ENCODE peak calls at places on chromosomes 5 and 9, in seven cellular contexts. A is Ammon's horn, B is occipital lobe, E is KBM-7, L is NCI-H1092, G is COR-L47, M is A172. T is an unnamed sample.

GRCh38 chr9:132472599-132472998 is 62.6 kb downstream of the CFAP77 start:
- DNase-seq in B (no peak), G (peak; percentile 51), L (no peak), A (no peak), M (no peak), E (no peak), T (no peak)

GRCh38 chr9:85067792-85068191 is 398.3 kb downstream of the NTRK2 start:
- DNase-seq in A (no peak), L (no peak), B (no peak), M (no peak), E (no peak), G (no peak), T (no peak)

GRCh38 chr5:127353761-127354160 is 63.2 kb downstream of the MEGF10 start:
- DNase-seq in A (no peak), M (no peak), G (no peak), B (no peak), E (peak; percentile 34), L (no peak), T (no peak)

GRCh38 chr9:137892424-137893191 is 15.0 kb downstream of the CACNA1B start:
- DNase-seq in L (no peak), B (peak; percentile 61), E (no peak), A (no peak), M (no peak), G (no peak), T (no peak)

GRCh38 chr5:94694671-94695070 is 76.2 kb downstream of the SLF1 start:
- DNase-seq in A (no peak), L (no peak), B (no peak), E (no peak), M (no peak), G (no peak), T (no peak)

GRCh38 chr5:10366310-10367297 is 13.1 kb downstream of the MARCHF6 start:
- DNase-seq in E (no peak), A (no peak), M (peak; percentile 67), L (no peak), G (no peak), B (no peak), T (no peak)

GRCh38 chr5:21024966-21025365 is 1037.0 kb upstream of the CDH18 start:
- DNase-seq in A (no peak), B (no peak), L (no peak), G (no peak), E (no peak), M (no peak), T (no peak)

GRCh38 chr9:114300846-114301797 is 21.8 kb upstream of the ORM1 start:
- DNase-seq in B (no peak), L (no peak), E (no peak), M (no peak), G (no peak), A (no peak), T (no peak)

GRCh38 chr9:101536351-101536750 is 2.7 kb downstream of the RNF20 start:
- DNase-seq in G (no peak), A (no peak), B (no peak), L (no peak), M (no peak), E (no peak), T (no peak)

GRCh38 chr5:59328801-59329296 is 564.7 kb downstream of the PDE4D start:
- DNase-seq in L (peak; percentile 75), G (peak; percentile 51), A (peak; percentile 51), M (peak; percentile 52), E (no peak), B (peak; percentile 10), T (no peak)

GRCh38 chr5:151745071-151745705 is 13.2 kb downstream of the ATOX1 start:
- DNase-seq in M (peak; percentile 99), E (no peak), L (no peak), G (no peak), A (peak; percentile 93), B (peak; percentile 74), T (no peak)

GRCh38 chr9:30713279-30713678 is 1671.2 kb upstream of the ACO1 start:
- DNase-seq in L (no peak), A (peak; percentile 22), G (no peak), E (no peak), M (no peak), B (no peak), T (no peak)

GRCh38 chr5:132227485-132228240 is at the start of gene P4HA2:
- DNase-seq in G (peak; percentile 79), M (peak; percentile 59), A (peak; percentile 80), E (peak; percentile 66), L (peak; percentile 23), B (peak; percentile 62), T (peak; percentile 30)

GRCh38 chr9:33076031-33076359 is 479 bp downstream of the SMU1 start:
- DNase-seq in A (no peak), E (no peak), L (no peak), M (no peak), G (no peak), B (no peak), T (no peak)

GRCh38 chr9:88831783-88832407 is 159.4 kb upstream of the S1PR3 start:
- DNase-seq in A (no peak), L (no peak), M (no peak), G (no peak), B (no peak), E (peak; percentile 18), T (no peak)

GRCh38 chr9:137534256-137535119 is 15.7 kb downstream of the PNPLA7 start:
- DNase-seq in M (peak; percentile 67), G (peak; percentile 37), B (no peak), A (no peak), E (peak; percentile 85), L (peak; percentile 74), T (no peak)

GRCh38 chr5:174327896-174328295 is 282.4 kb downstream of the NSG2 start:
- DNase-seq in M (no peak), L (no peak), A (no peak), E (no peak), G (no peak), B (no peak), T (no peak)

GRCh38 chr9:117545846-117546245 is 131.0 kb upstream of the ASTN2 start:
- DNase-seq in E (no peak), L (no peak), A (no peak), B (no peak), G (peak; percentile 42), M (no peak), T (no peak)

GRCh38 chr5:173123416-173123815 is 20.9 kb upstream of the BNIP1 start:
- DNase-seq in M (no peak), L (no peak), A (no peak), B (no peak), G (no peak), E (no peak), T (no peak)

GRCh38 chr5:151612689-151613427 is 21.7 kb upstream of the FAT2 start:
- DNase-seq in E (no peak), A (no peak), B (no peak), G (no peak), M (peak; percentile 62), L (no peak), T (no peak)

GRCh38 chr9:96117398-96118060 is 184.4 kb downstream of the HSD17B3 start:
- DNase-seq in M (no peak), L (no peak), B (no peak), E (no peak), G (no peak), A (no peak), T (no peak)

GRCh38 chr9:21317956-21318923 is 13.1 kb upstream of the IFNA5 start:
- DNase-seq in E (peak; percentile 69), B (peak; percentile 19), L (peak; percentile 28), A (peak; percentile 72), M (peak; percentile 23), G (peak; percentile 23), T (no peak)

GRCh38 chr9:134225186-134225585 is 60.8 kb upstream of the RNU6ATAC start:
- DNase-seq in M (no peak), L (no peak), B (no peak), E (no peak), G (no peak), A (no peak), T (no peak)

GRCh38 chr5:94941113-94941765 is 322.8 kb downstream of the SLF1 start:
- DNase-seq in E (no peak), M (no peak), L (no peak), G (no peak), A (no peak), B (no peak), T (no peak)

GRCh38 chr9:125631391-125632085 is 75.5 kb downstream of the MAPKAP1 start:
- DNase-seq in E (peak; percentile 57), L (peak; percentile 21), G (peak; percentile 17), A (peak; percentile 38), M (peak; percentile 69), B (no peak), T (no peak)

GRCh38 chr5:6261668-6262067 is 116.7 kb downstream of the MED10 start:
- DNase-seq in G (no peak), E (no peak), A (no peak), M (no peak), B (no peak), L (no peak), T (no peak)

GRCh38 chr9:121445986-121446385 is 53.7 kb downstream of the GGTA1 start:
- DNase-seq in M (no peak), B (no peak), G (no peak), E (peak; percentile 28), L (no peak), A (no peak), T (no peak)

GRCh38 chr9:114159562-114160145 is 4.3 kb downstream of the COL27A1 start:
- DNase-seq in M (no peak), E (no peak), G (no peak), A (no peak), B (no peak), L (no peak), T (no peak)

GRCh38 chr5:107893642-107894041 is 222.9 kb upstream of the EFNA5 start:
- DNase-seq in G (no peak), E (peak; percentile 27), A (peak; percentile 19), L (no peak), B (no peak), M (peak; percentile 67), T (no peak)

GRCh38 chr9:133659566-133659965 is 23.4 kb downstream of the DBH start:
- DNase-seq in L (no peak), M (no peak), G (no peak), A (no peak), E (no peak), B (no peak), T (no peak)

GRCh38 chr5:149455889-149456409 is 76.9 kb upstream of the IL17B start:
- DNase-seq in E (no peak), G (no peak), A (no peak), M (peak; percentile 86), L (no peak), B (no peak), T (no peak)

GRCh38 chr9:15786616-15787015 is 233.8 kb downstream of the CCDC171 start:
- DNase-seq in B (no peak), G (no peak), M (no peak), E (no peak), A (no peak), L (no peak), T (no peak)

GRCh38 chr5:52760695-52761366 is 26.9 kb upstream of the ITGA1 start:
- DNase-seq in M (no peak), G (no peak), E (no peak), L (no peak), B (no peak), A (no peak), T (no peak)

GRCh38 chr5:1897386-1897785 is 14.7 kb upstream of the IRX4 start:
- DNase-seq in B (no peak), A (no peak), M (no peak), E (no peak), L (no peak), G (no peak), T (no peak)

GRCh38 chr5:163571755-163572154 is 66.3 kb downstream of the MAT2B start:
- DNase-seq in B (no peak), A (no peak), E (no peak), G (no peak), M (peak; percentile 98), L (no peak), T (no peak)

GRCh38 chr5:110909950-110910349 is 161.6 kb upstream of the TSLP start:
- DNase-seq in G (no peak), M (peak; percentile 22), A (no peak), B (no peak), E (no peak), L (no peak), T (no peak)